ENCODE peak calls at places on chromosomes 16 and 17, in ten cellular contexts. P is stomach, H is fibroblast of lung, G is ovary, K is lung, W is mucosa of descending colon, T is fibroblast of mammary gland, X is heart left ventricle, S is fibroblast of pulmonary artery, R is astrocyte of the spinal cord. B is an unnamed sample.
A peak's percentile ranks its signal among the peaks of the same experiment; 100 is the strongest.

GRCh38 chr16:12395266-12395665 is 408.4 kb downstream of the CPPED1 start:
- DNase-seq in P (no peak), H (no peak), G (no peak), K (no peak), W (no peak), T (peak; percentile 26), X (no peak), S (no peak), R (peak; percentile 13), B (no peak)

GRCh38 chr17:46120078-46120477 is 73.2 kb downstream of the KANSL1 start:
- DNase-seq in P (no peak), H (no peak), G (no peak), K (no peak), W (no peak), T (no peak), X (no peak), S (no peak), R (no peak), B (no peak)

GRCh38 chr17:39696731-39697130 is 3.1 kb upstream of the ERBB2 start:
- DNase-seq in P (no peak), H (no peak), G (no peak), K (no peak), W (no peak), T (no peak), X (no peak), S (no peak), R (no peak), B (no peak)

GRCh38 chr16:27301236-27301861 is 12.4 kb upstream of the IL4R start:
- DNase-seq in P (no peak), H (no peak), G (no peak), K (no peak), W (no peak), T (no peak), X (no peak), S (no peak), R (no peak), B (no peak)

GRCh38 chr17:82082456-82082855 is 15.6 kb downstream of the FASN start:
- DNase-seq in P (no peak), H (no peak), G (no peak), K (no peak), W (no peak), T (no peak), X (no peak), S (no peak), R (no peak), B (no peak)

GRCh38 chr17:81322271-81323082 is 27.4 kb upstream of the SLC38A10 start:
- DNase-seq in P (no peak), H (no peak), G (no peak), K (no peak), W (peak; percentile 56), T (peak; percentile 41), X (no peak), S (no peak), R (no peak), B (no peak)

GRCh38 chr16:55035956-55036355 is 105.3 kb downstream of the IRX5 start:
- DNase-seq in P (no peak), H (no peak), G (no peak), K (no peak), W (no peak), T (peak; percentile 29), X (no peak), S (no peak), R (peak; percentile 22), B (no peak)

GRCh38 chr17:49180303-49180702 is 30.1 kb downstream of the GNGT2 start:
- DNase-seq in P (peak; percentile 73), H (peak; percentile 64), G (peak; percentile 37), K (peak; percentile 66), W (peak; percentile 86), T (peak; percentile 64), X (peak; percentile 55), S (peak; percentile 70), R (peak; percentile 43), B (no peak)

GRCh38 chr17:78172284-78173024 is 4.1 kb downstream of the SYNGR2 start:
- DNase-seq in P (peak; percentile 73), H (no peak), G (peak; percentile 62), K (peak; percentile 61), W (peak; percentile 88), T (no peak), X (peak; percentile 61), S (no peak), R (peak; percentile 20), B (no peak)

GRCh38 chr16:50625374-50625773 is 55.7 kb downstream of the SNX20 start:
- DNase-seq in P (no peak), H (no peak), G (no peak), K (no peak), W (no peak), T (no peak), X (no peak), S (no peak), R (no peak), B (no peak)

GRCh38 chr16:55756963-55757362 is 75.9 kb downstream of the CES1 start:
- DNase-seq in P (no peak), H (peak; percentile 2), G (no peak), K (no peak), W (no peak), T (no peak), X (no peak), S (no peak), R (no peak), B (no peak)

GRCh38 chr17:12429125-12429524 is 236.6 kb upstream of the MYOCD start:
- DNase-seq in P (no peak), H (no peak), G (no peak), K (no peak), W (no peak), T (no peak), X (no peak), S (no peak), R (no peak), B (no peak)

GRCh38 chr17:34163123-34163522 is 92.0 kb upstream of the CCL2 start:
- DNase-seq in P (no peak), H (peak; percentile 49), G (no peak), K (no peak), W (no peak), T (no peak), X (no peak), S (no peak), R (no peak), B (no peak)

GRCh38 chr17:34167359-34167758 is 87.7 kb upstream of the CCL2 start:
- DNase-seq in P (peak; percentile 50), H (peak; percentile 35), G (no peak), K (no peak), W (no peak), T (no peak), X (no peak), S (peak; percentile 11), R (no peak), B (no peak)

GRCh38 chr17:34166394-34166793 is 88.7 kb upstream of the CCL2 start:
- DNase-seq in P (no peak), H (no peak), G (no peak), K (no peak), W (no peak), T (no peak), X (no peak), S (no peak), R (no peak), B (no peak)

GRCh38 chr17:34161600-34161999 is 93.5 kb upstream of the CCL2 start:
- DNase-seq in P (no peak), H (no peak), G (no peak), K (no peak), W (no peak), T (no peak), X (no peak), S (no peak), R (no peak), B (no peak)

GRCh38 chr17:34163681-34164080 is 91.4 kb upstream of the CCL2 start:
- DNase-seq in P (no peak), H (peak; percentile 48), G (no peak), K (no peak), W (no peak), T (peak; percentile 31), X (no peak), S (peak; percentile 29), R (no peak), B (no peak)
- TF ChIP-seq CTCF in P (peak; percentile 23), H (peak; percentile 64), G (no peak), K (no peak), W (no peak), T (peak; percentile 51), X (peak; percentile 26), S (peak; percentile 51), R (no peak), B (peak; percentile 57)

DNA sequence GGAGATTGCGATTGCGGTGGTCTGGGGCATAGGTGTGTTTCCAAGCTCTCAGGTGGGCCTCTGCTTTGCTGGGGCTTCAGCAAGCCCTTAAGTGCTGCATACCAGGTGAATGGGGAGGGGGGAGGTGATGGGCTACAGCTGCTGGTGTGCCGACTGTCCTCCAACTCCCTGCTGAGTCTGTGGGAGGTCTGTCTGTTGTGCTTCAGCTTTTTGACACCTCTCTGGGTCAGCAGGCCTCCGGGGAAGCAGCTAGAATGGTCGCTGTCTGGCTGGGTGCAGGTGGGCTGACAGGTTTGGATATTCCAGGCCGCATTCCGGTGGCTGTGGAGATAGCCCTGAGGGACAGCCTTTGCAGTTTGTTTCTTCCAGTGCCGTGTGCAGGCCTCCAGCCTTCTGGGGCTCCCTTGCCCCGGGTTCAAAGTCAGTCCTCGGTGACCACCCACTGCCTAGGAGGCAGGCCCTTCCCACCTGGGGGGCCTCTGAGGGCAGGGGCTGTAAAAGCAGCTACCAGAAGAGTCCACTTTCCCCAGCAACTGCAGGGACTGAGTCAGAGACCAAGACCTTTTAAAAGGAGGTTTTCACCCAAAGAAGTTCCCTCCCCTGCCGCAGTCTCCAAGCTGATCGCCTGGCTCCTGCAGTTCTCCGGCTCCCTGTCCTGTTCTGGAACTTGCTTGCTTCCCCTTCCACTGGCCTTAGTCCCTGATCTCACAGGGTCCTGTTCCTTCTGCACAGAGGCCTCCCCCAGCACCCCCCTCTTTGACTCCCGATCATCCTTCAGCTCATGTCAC is 2.0 kb upstream of the TTYH2 start:
- DNase-seq in P (no peak), H (peak; percentile 22), G (no peak), K (no peak), W (no peak), T (peak; percentile 52), X (no peak), S (peak; percentile 20), R (peak; percentile 26), B (no peak)
- H3K4me3 ChIP-seq in P (peak overlapping the region; percentile 48), H (peak overlapping the region; percentile 71), G (no peak overlapping the region), K (no peak overlapping the region), W (no peak overlapping the region), T (peak overlapping the region; percentile 62), X (no peak overlapping the region), S (peak overlapping the region; percentile 78), R (peak overlapping the region; percentile 59), B (no peak overlapping the region)

GRCh38 chr16:57185945-57186629 is at the start of the genes PSME3IP1 and RSPRY1:
- DNase-seq in P (peak; percentile 98), H (peak; percentile 99), G (peak; percentile 97), K (peak; percentile 100), W (peak; percentile 98), T (peak; percentile 99), X (peak; percentile 99), S (peak; percentile 100), R (peak; percentile 100), B (peak; percentile 98)
- TF ChIP-seq CTCF in P (no peak), H (no peak), G (no peak), K (no peak), W (no peak), T (no peak), X (no peak), S (no peak), R (no peak), B (no peak)

DNA sequence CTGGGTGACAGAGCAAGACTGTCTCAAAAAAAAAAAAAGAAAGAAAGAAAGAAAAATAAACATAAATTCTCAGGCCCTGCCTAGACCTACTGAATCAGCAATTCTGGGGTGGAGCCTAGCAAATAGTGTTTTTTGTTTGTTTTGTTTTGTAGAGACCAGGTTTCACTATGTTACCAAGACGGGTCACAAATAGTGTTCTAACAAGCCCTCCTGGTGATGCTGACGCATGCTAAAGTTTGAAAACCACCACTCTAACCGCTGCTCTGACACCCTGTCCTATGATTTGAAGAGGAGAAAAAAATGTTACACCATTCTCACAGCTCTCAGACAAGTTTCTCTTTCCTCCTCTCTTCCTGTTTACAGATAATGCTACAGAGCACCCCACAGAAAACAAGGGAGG is 1.5 kb downstream of the MRPL10 start:
- DNase-seq in P (no peak), H (no peak), G (no peak), K (no peak), W (no peak), T (no peak), X (no peak), S (no peak), R (no peak), B (no peak)
- H3K4me3 ChIP-seq in P (no peak overlapping the region), H (no peak overlapping the region), G (no peak overlapping the region), K (no peak overlapping the region), W (no peak overlapping the region), T (no peak overlapping the region), X (no peak overlapping the region), S (no peak overlapping the region), R (no peak overlapping the region), B (no peak overlapping the region)

B was measured in retinal pigment epithelial cell.